ENCODE peak calls at places on chromosomes 1 and 21, in seven cellular contexts. One of them, this sample, is unnamed.

GRCh38 chr1:215704089-215704860 is 137.2 kb downstream of the KCTD3 start:
- DNase-seq in K562: no peak
- DNase-seq in HepG2: no peak
- DNase-seq in GM12878: no peak
- DNase-seq in H1: no peak
- DNase-seq in SK-N-SH: no peak
- DNase-seq in HCT116: no peak
- DNase-seq in this sample: no peak

GRCh38 chr1:171940373-171940772 is 99.1 kb downstream of the DNM3 start:
- DNase-seq in SK-N-SH: no peak
- DNase-seq in K562: no peak
- DNase-seq in HCT116: no peak
- DNase-seq in GM12878: no peak
- DNase-seq in H1: no peak
- DNase-seq in HepG2: no peak
- DNase-seq in this sample: no peak

GRCh38 chr1:8763888-8764287 is 53.6 kb downstream of the RERE start:
- DNase-seq in SK-N-SH: no peak
- DNase-seq in H1: no peak
- DNase-seq in K562: peak
- DNase-seq in HCT116: no peak
- DNase-seq in GM12878: peak
- DNase-seq in HepG2: no peak
- DNase-seq in this sample: no peak

GRCh38 chr21:45006536-45007079 is 66.8 kb downstream of the SLX9 start:
- DNase-seq in SK-N-SH: no peak
- DNase-seq in HepG2: no peak
- DNase-seq in H1: no peak
- DNase-seq in HCT116: no peak
- DNase-seq in GM12878: no peak
- DNase-seq in K562: no peak
- DNase-seq in this sample: no peak

GRCh38 chr1:20921285-20921684 is 134.2 kb upstream of the HP1BP3 start:
- DNase-seq in K562: no peak
- DNase-seq in SK-N-SH: no peak
- DNase-seq in HCT116: no peak
- DNase-seq in GM12878: no peak
- DNase-seq in HepG2: no peak
- DNase-seq in H1: no peak
- DNase-seq in this sample: no peak

GRCh38 chr21:41961282-41961701 is 7.5 kb upstream of the C2CD2 start:
- DNase-seq in H1: no peak
- DNase-seq in HCT116: no peak
- DNase-seq in HepG2: no peak
- DNase-seq in K562: no peak
- DNase-seq in SK-N-SH: no peak
- DNase-seq in GM12878: no peak
- DNase-seq in this sample: no peak

GRCh38 chr1:214901718-214902117 is 180.8 kb upstream of the KCNK2 start:
- DNase-seq in HCT116: no peak
- DNase-seq in H1: no peak
- DNase-seq in K562: peak
- DNase-seq in SK-N-SH: no peak
- DNase-seq in HepG2: no peak
- DNase-seq in GM12878: no peak
- DNase-seq in this sample: no peak

GRCh38 chr1:6440198-6441126 is 15.9 kb downstream of the ESPN start:
- DNase-seq in HCT116: no peak
- DNase-seq in SK-N-SH: peak
- DNase-seq in GM12878: no peak
- DNase-seq in H1: peak
- DNase-seq in K562: peak
- DNase-seq in HepG2: peak
- DNase-seq in this sample: peak

GRCh38 chr21:33878824-33879223 is 36.8 kb downstream of the ATP5PO start:
- DNase-seq in K562: no peak
- DNase-seq in H1: no peak
- DNase-seq in GM12878: no peak
- DNase-seq in HCT116: no peak
- DNase-seq in HepG2: no peak
- DNase-seq in SK-N-SH: no peak
- DNase-seq in this sample: no peak

DNA sequence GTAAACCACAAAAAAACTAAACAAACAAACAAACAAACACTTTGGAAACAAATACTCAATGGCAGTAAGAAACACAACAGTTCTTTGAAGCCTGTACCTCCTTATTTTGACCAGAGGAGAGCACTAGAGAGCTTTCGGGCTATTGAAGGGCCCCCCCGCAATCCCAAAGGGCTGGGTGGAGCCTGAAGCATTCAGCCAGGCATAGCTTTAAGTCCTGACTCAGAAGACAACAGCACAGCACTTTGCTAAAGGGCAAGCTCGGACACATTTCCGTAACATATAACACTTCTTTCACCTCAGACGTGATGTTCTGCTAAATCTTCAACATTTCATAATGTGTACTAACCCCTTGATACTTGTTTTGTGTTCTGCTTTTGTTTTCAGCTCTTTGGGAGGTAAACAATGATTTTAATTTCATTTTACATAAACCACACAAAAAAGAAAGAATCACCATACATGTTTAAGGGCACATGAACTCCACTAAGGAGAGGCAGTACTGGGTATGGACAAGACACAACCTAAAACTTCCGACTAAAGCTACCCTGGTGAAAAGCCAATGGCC is 9.7 kb upstream of the SHCBP1L start:
- DNase-seq in H1: no peak
- DNase-seq in K562: peak
- DNase-seq in HepG2: peak
- DNase-seq in SK-N-SH: peak
- DNase-seq in GM12878: peak
- DNase-seq in HCT116: peak
- DNase-seq in this sample: peak
- TF ChIP-seq JUND in H1: no peak
- TF ChIP-seq JUND in K562: no peak
- TF ChIP-seq JUND in HepG2: no peak
- TF ChIP-seq JUND in SK-N-SH: no peak
- TF ChIP-seq JUND in GM12878: no peak
- TF ChIP-seq JUND in HCT116: no peak
- TF ChIP-seq JUND in this sample: no peak

DNA sequence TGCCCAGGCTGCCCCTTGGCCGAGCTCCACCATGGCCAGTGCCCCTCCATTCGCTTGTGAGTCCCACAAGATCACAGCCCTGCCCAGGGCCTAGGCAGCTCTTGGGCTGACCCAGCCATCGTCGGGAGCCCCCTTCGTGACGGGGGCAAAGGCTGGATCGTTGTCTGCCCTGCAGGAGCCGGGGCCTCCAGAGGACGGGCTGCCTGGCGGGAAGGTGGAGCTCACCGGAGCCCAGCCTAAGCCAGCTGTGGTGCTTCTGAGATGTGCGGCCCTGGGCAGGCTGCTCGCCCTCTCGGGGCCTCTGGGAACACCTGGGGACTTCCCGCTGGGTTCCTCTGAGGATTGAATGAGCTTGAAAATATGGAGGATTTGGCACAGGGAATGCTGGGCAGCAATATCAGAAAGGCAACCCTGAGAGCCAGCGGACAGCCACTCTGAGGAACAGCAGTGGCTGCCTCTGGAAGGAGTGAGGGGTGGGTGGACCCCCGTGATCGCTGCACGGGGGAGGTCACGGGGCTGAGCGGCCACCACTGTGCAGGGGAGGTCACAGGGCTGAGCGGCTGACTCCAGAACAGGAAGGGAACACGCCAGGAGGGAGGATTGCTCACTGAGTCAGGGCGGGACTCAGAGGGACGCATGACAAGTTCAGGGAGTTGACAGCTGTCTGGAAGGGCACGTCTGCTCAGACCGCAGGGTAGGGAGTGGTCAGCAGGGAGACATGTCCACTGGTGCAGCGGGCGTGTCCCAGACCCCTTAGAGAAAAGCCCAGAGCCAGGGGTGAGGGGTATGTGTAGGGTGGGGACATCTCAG is 19.3 kb downstream of the TP73 start:
- DNase-seq in HepG2: no peak
- DNase-seq in GM12878: no peak
- DNase-seq in K562: no peak
- DNase-seq in HCT116: no peak
- DNase-seq in SK-N-SH: no peak
- DNase-seq in H1: no peak
- DNase-seq in this sample: no peak
- TF ChIP-seq JUND in HepG2: no peak
- TF ChIP-seq JUND in GM12878: no peak
- TF ChIP-seq JUND in K562: no peak
- TF ChIP-seq JUND in HCT116: no peak
- TF ChIP-seq JUND in SK-N-SH: no peak
- TF ChIP-seq JUND in H1: no peak
- TF ChIP-seq JUND in this sample: no peak

DNA sequence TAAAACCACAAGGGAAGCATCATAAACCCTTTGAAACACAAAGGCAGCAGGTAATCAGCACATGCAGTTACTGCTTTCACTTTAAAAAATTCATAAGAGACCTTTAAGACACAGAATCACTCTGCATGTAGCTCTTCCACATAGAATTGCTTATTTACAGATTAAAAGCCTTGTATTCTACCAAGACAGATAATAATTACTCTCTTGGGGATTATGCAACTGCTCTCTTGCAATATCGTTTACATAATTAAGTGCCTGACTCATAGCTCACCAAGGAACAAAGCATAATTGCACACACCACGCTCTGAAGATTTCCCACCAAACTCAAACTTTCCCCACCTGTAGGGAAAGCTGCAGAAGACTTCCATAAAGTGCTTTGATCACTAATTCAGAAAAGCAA is 87.9 kb downstream of the VAV3 start:
- DNase-seq in HCT116: no peak
- DNase-seq in K562: no peak
- DNase-seq in HepG2: no peak
- DNase-seq in H1: no peak
- DNase-seq in SK-N-SH: no peak
- DNase-seq in GM12878: no peak
- DNase-seq in this sample: no peak
- TF ChIP-seq JUND in HCT116: no peak
- TF ChIP-seq JUND in K562: no peak
- TF ChIP-seq JUND in HepG2: no peak
- TF ChIP-seq JUND in H1: no peak
- TF ChIP-seq JUND in SK-N-SH: no peak
- TF ChIP-seq JUND in GM12878: no peak
- TF ChIP-seq JUND in this sample: no peak

GRCh38 chr1:1317420-1317819 is 7.0 kb downstream of the INTS11 start:
- DNase-seq in SK-N-SH: no peak
- DNase-seq in K562: no peak
- DNase-seq in HCT116: no peak
- DNase-seq in H1: no peak
- DNase-seq in HepG2: no peak
- DNase-seq in GM12878: no peak
- DNase-seq in this sample: no peak

GRCh38 chr1:1320666-1321448 is 3.6 kb downstream of the INTS11 start:
- DNase-seq in SK-N-SH: no peak
- DNase-seq in HepG2: no peak
- DNase-seq in K562: no peak
- DNase-seq in HCT116: no peak
- DNase-seq in H1: no peak
- DNase-seq in GM12878: no peak
- DNase-seq in this sample: no peak

GRCh38 chr1:1318777-1319645 is 5.4 kb downstream of the INTS11 start:
- DNase-seq in GM12878: no peak
- DNase-seq in HCT116: no peak
- DNase-seq in SK-N-SH: no peak
- DNase-seq in HepG2: no peak
- DNase-seq in K562: no peak
- DNase-seq in H1: no peak
- DNase-seq in this sample: no peak

GRCh38 chr1:1319646-1319941 is 4.9 kb downstream of the INTS11 start:
- DNase-seq in HCT116: no peak
- DNase-seq in K562: no peak
- DNase-seq in GM12878: no peak
- DNase-seq in HepG2: no peak
- DNase-seq in SK-N-SH: no peak
- DNase-seq in H1: no peak
- DNase-seq in this sample: no peak

DNA sequence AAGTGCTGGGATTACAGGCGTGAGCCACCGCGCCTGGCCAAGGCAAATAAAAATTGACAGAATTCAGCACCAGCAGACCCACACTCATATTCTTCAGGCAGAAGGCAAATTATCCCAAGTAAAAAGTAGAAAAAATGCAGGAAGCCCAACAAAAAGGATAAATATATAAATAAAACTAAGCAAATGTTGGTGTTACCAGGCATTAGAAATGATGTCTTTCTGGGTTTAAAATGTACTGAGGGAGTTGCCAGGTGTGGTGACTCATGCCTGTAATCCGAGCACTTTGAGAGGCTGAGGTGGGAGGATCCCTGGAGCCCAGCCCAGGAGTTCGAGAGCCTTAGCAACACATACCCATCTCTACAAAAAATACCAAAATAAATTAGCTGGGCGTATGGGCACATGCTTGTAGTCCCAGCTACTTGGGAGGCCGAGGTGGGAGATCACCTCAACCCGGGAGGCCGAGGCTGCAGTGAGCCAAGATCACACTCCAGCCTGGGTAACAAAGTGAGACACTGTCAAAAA is 6.3 kb downstream of the INTS11 start:
- DNase-seq in K562: no peak
- DNase-seq in HCT116: peak
- DNase-seq in H1: no peak
- DNase-seq in SK-N-SH: no peak
- DNase-seq in GM12878: no peak
- DNase-seq in HepG2: peak
- DNase-seq in this sample: peak
- TF ChIP-seq JUND in K562: peak
- TF ChIP-seq JUND in HCT116: no peak
- TF ChIP-seq JUND in H1: peak
- TF ChIP-seq JUND in SK-N-SH: peak
- TF ChIP-seq JUND in GM12878: no peak
- TF ChIP-seq JUND in HepG2: no peak
- TF ChIP-seq JUND in this sample: no peak

GRCh38 chr1:180946537-180947507 is 34.1 kb downstream of the KIAA1614 start:
- DNase-seq in SK-N-SH: peak
- DNase-seq in HCT116: no peak
- DNase-seq in GM12878: no peak
- DNase-seq in K562: no peak
- DNase-seq in H1: no peak
- DNase-seq in HepG2: no peak
- DNase-seq in this sample: no peak
- TF ChIP-seq JUND in SK-N-SH: no peak
- TF ChIP-seq JUND in HCT116: no peak
- TF ChIP-seq JUND in GM12878: no peak
- TF ChIP-seq JUND in K562: no peak
- TF ChIP-seq JUND in H1: no peak
- TF ChIP-seq JUND in HepG2: no peak
- TF ChIP-seq JUND in this sample: no peak

This sample was measured in T47D.